ENCODE peak calls at places on chromosomes 2 and 18, in seven cellular contexts. D is cardiac fibroblast; A is mucosa of descending colon; M is stimulated activated CD8-positive, alpha-beta memory T cell treated with anti-CD3 and anti-CD28 coated beads, Interleukin-12 subunit alpha, Interleukin-12 subunit beta, amount 100 ng/mL, for 1 hour; U is IMR-90; X is AML-193; J is body of pancreas. H is an unnamed sample.
A peak's percentile ranks its signal among the peaks of the same experiment; 100 is the strongest.

GRCh38 chr18:62128157-62128556 is 58.7 kb downstream of the PIGN start:
- DNase-seq in U (peak; percentile 61), A (no peak), J (no peak), D (peak; percentile 27), X (no peak), M (no peak), H (no peak)

GRCh38 chr2:232372231-232373208 is 6.0 kb upstream of the ALPP start:
- DNase-seq in J (no peak), X (peak; percentile 12), U (peak; percentile 52), D (peak; percentile 31), M (no peak), A (no peak), H (no peak)

GRCh38 chr2:61733563-61733962 is 120.3 kb downstream of the FAM161A start:
- DNase-seq in U (peak; percentile 50), J (no peak), M (no peak), D (peak; percentile 5), X (no peak), A (no peak), H (no peak)

GRCh38 chr2:73907840-73908452 is 15.1 kb downstream of the ACTG2 start:
- DNase-seq in X (no peak), J (peak; percentile 19), A (no peak), M (peak; percentile 30), U (peak; percentile 62), D (peak; percentile 32), H (peak; percentile 42)

GRCh38 chr2:101089419-101089818 is 61.8 kb downstream of the TBC1D8 start:
- DNase-seq in D (no peak), U (no peak), A (no peak), M (no peak), J (no peak), X (no peak), H (no peak)

GRCh38 chr2:149652925-149653324 is 65.3 kb upstream of the MMADHC start:
- DNase-seq in J (no peak), X (no peak), D (peak; percentile 59), U (peak; percentile 29), A (no peak), M (no peak), H (no peak)

GRCh38 chr2:241818229-241818942 is 9.4 kb downstream of the NEU4 start:
- DNase-seq in M (no peak), X (no peak), U (no peak), J (no peak), A (no peak), D (no peak), H (peak; percentile 26)

GRCh38 chr2:143975216-143975615 is 544.7 kb downstream of the ZEB2 start:
- DNase-seq in J (no peak), D (no peak), U (no peak), A (no peak), X (no peak), M (no peak), H (no peak)

GRCh38 chr2:98502556-98503335 is 58.1 kb downstream of the INPP4A start:
- DNase-seq in D (peak; percentile 85), A (no peak), M (no peak), J (no peak), U (peak; percentile 51), X (no peak), H (no peak)

GRCh38 chr2:179592167-179592936 is 269.1 kb downstream of the ZNF385B start:
- DNase-seq in J (no peak), D (peak; percentile 12), U (peak; percentile 90), A (no peak), M (no peak), X (no peak), H (no peak)

GRCh38 chr2:165082479-165082878 is 121.4 kb downstream of the SCN3A start:
- DNase-seq in X (no peak), U (no peak), M (no peak), A (no peak), D (no peak), J (no peak), H (no peak)

GRCh38 chr18:37383789-37384151 is 181.8 kb downstream of the CELF4 start:
- DNase-seq in U (no peak), J (no peak), D (no peak), X (no peak), M (no peak), A (no peak), H (no peak)

GRCh38 chr2:36835125-36835524 is 131.2 kb downstream of the STRN start:
- DNase-seq in M (no peak), U (no peak), X (no peak), A (no peak), J (no peak), D (no peak), H (no peak)

GRCh38 chr2:209445485-209445884 is 21.6 kb downstream of the MAP2 start:
- DNase-seq in A (no peak), U (no peak), J (no peak), D (no peak), X (no peak), M (no peak), H (no peak)

GRCh38 chr2:191043438-191043837 is 29.5 kb upstream of the STAT1 start:
- DNase-seq in U (peak; percentile 76), A (no peak), D (no peak), M (no peak), J (no peak), X (no peak), H (no peak)

GRCh38 chr2:112661656-112662305 is 16.0 kb downstream of the SLC20A1 start:
- DNase-seq in X (no peak), D (no peak), A (no peak), J (no peak), M (no peak), U (no peak), H (no peak)

GRCh38 chr18:23723121-23723520 is 33.9 kb downstream of the LAMA3 start:
- DNase-seq in U (peak; percentile 69), D (peak; percentile 54), M (no peak), J (no peak), X (no peak), A (no peak), H (no peak)

GRCh38 chr2:218981390-218982311 is 3.3 kb downstream of the FEV start:
- DNase-seq in J (no peak), M (no peak), X (no peak), U (peak; percentile 12), D (peak; percentile 20), A (no peak), H (peak; percentile 58)

GRCh38 chr2:144456680-144457079 is 63.2 kb downstream of the ZEB2 start:
- DNase-seq in X (peak; percentile 67), D (peak; percentile 85), U (peak; percentile 97), A (no peak), J (peak; percentile 54), M (no peak), H (no peak)

GRCh38 chr18:31498450-31499156 is 626 bp downstream of the DSG2 start:
- DNase-seq in U (no peak), M (no peak), D (peak; percentile 8), X (no peak), J (peak; percentile 39), A (no peak), H (no peak)

GRCh38 chr2:113755690-113756063 is 765 bp downstream of the SLC35F5 start:
- DNase-seq in D (peak; percentile 8), J (peak; percentile 8), A (no peak), U (peak; percentile 17), M (no peak), X (peak; percentile 20), H (no peak)

GRCh38 chr2:60958361-60958760 is 59.2 kb upstream of the PEX13 start:
- DNase-seq in A (no peak), D (no peak), M (no peak), X (no peak), J (no peak), U (peak; percentile 71), H (no peak)

GRCh38 chr2:24399434-24400206 is 39.3 kb upstream of the ITSN2 start:
- DNase-seq in M (no peak), D (no peak), A (no peak), U (no peak), X (no peak), J (no peak), H (no peak)

GRCh38 chr2:64769392-64770044 is 115.8 kb upstream of the SERTAD2 start:
- DNase-seq in J (no peak), M (no peak), D (no peak), U (no peak), X (no peak), A (peak; percentile 67), H (peak; percentile 61)

GRCh38 chr2:1047485-1047884 is 96.8 kb downstream of the SNTG2 start:
- DNase-seq in U (no peak), A (no peak), J (no peak), X (peak; percentile 2), M (no peak), D (peak; percentile 7), H (no peak)

GRCh38 chr18:23114911-23115310 is 20.4 kb upstream of the CABLES1 start:
- DNase-seq in D (peak; percentile 62), A (no peak), X (no peak), J (no peak), U (peak; percentile 70), M (no peak), H (no peak)

GRCh38 chr2:67571785-67572718 is 174.9 kb downstream of the ETAA1 start:
- DNase-seq in J (no peak), D (no peak), M (no peak), X (no peak), U (peak; percentile 83), A (no peak), H (no peak)

GRCh38 chr2:197556456-197556855 is 40.6 kb downstream of the MOB4 start:
- DNase-seq in U (peak; percentile 8), J (no peak), A (no peak), D (peak; percentile 72), X (peak; percentile 40), M (no peak), H (no peak)

GRCh38 chr18:66344227-66344626 is 259.7 kb downstream of the CDH19 start:
- DNase-seq in M (no peak), U (no peak), D (no peak), J (no peak), X (no peak), A (no peak), H (no peak)

GRCh38 chr18:62107881-62108280 is 79.0 kb downstream of the PIGN start:
- DNase-seq in D (peak; percentile 15), U (no peak), J (no peak), X (no peak), A (no peak), M (no peak), H (no peak)

GRCh38 chr2:38524580-38524979 is 78.1 kb downstream of the HNRNPLL start:
- DNase-seq in J (no peak), M (no peak), U (no peak), X (no peak), A (no peak), D (no peak), H (no peak)

GRCh38 chr2:60438653-60439052 is 114.8 kb downstream of the BCL11A start:
- DNase-seq in M (no peak), J (no peak), X (no peak), U (no peak), A (no peak), D (no peak), H (no peak)

GRCh38 chr2:8003462-8004075 is 678.3 kb upstream of the ID2 start:
- DNase-seq in D (peak; percentile 70), J (peak; percentile 13), A (peak; percentile 55), U (peak; percentile 70), X (no peak), M (no peak), H (peak; percentile 11)